ENCODE peak calls at places on chromosome 22, in eight cellular contexts. T, K, Z, D, X, F, Q and G are unnamed samples.
A peak's percentile ranks its signal among the peaks of the same experiment; 100 is the strongest.

GRCh38 chr22:22057617-22058378 is 75.2 kb upstream of the TOP3B start:
- DNase-seq in Z (no peak), D (no peak), Q (no peak), F (no peak), X (no peak), T (no peak), K (no peak), G (no peak)

GRCh38 chr22:37674951-37675929 is at the start of gene LGALS1:
- DNase-seq in K (peak; percentile 82), Z (peak; percentile 91), X (peak; percentile 64), Q (peak; percentile 75), F (peak; percentile 77), D (peak; percentile 83), T (peak; percentile 92), G (peak; percentile 70)

GRCh38 chr22:36386351-36386899 is 1.3 kb downstream of the MYH9 start:
- DNase-seq in Q (no peak), T (no peak), F (no peak), K (peak; percentile 15), D (no peak), X (no peak), Z (no peak), G (peak; percentile 42)

GRCh38 chr22:46473021-46473779 is 64.2 kb downstream of the CELSR1 start:
- DNase-seq in T (no peak), X (no peak), D (no peak), K (no peak), F (no peak), Q (no peak), Z (no peak), G (no peak)

GRCh38 chr22:50420015-50420414 is 54.8 kb downstream of the SBF1 start:
- DNase-seq in Q (no peak), X (no peak), D (no peak), Z (no peak), F (no peak), T (no peak), K (no peak), G (no peak)

GRCh38 chr22:41915035-41915782 is at the start of gene SHISA8:
- DNase-seq in Q (peak; percentile 45), F (no peak), K (no peak), X (peak; percentile 66), D (peak; percentile 21), T (no peak), Z (no peak), G (no peak)

GRCh38 chr22:47307326-47307725 is 544.9 kb downstream of the TBC1D22A start:
- DNase-seq in Z (no peak), K (no peak), T (no peak), F (no peak), Q (no peak), D (no peak), X (no peak), G (no peak)

GRCh38 chr22:22666307-22667091 is 22.1 kb downstream of the GGTLC2 start:
- DNase-seq in T (no peak), D (peak; percentile 7), F (no peak), Z (no peak), K (no peak), Q (peak; percentile 9), X (peak; percentile 3), G (no peak)

GRCh38 chr22:37909756-37910155 is 3.7 kb downstream of the MICALL1 start:
- DNase-seq in Q (no peak), K (no peak), X (no peak), F (no peak), T (no peak), Z (no peak), D (no peak), G (no peak)

GRCh38 chr22:19065298-19065859 is 56.8 kb downstream of the DGCR2 start:
- DNase-seq in Q (no peak), Z (no peak), F (no peak), T (no peak), K (no peak), X (no peak), D (no peak), G (no peak)

GRCh38 chr22:31247726-31248125 is 35.6 kb downstream of the LIMK2 start:
- DNase-seq in T (no peak), F (no peak), Q (no peak), Z (no peak), X (no peak), K (no peak), D (no peak), G (no peak)

GRCh38 chr22:29722151-29722550 is 2.3 kb downstream of the CABP7 start:
- DNase-seq in X (no peak), K (no peak), Z (no peak), F (peak; percentile 50), D (no peak), T (no peak), Q (no peak), G (no peak)

GRCh38 chr22:24826710-24827285 is 20.8 kb downstream of the SGSM1 start:
- DNase-seq in X (no peak), F (no peak), T (no peak), K (no peak), Q (no peak), Z (no peak), D (no peak), G (no peak)

GRCh38 chr22:38941488-38941987 is 15.9 kb upstream of the APOBEC3A start:
- DNase-seq in Q (peak; percentile 74), Z (no peak), T (no peak), X (no peak), D (no peak), K (no peak), F (no peak), G (no peak)

GRCh38 chr22:33825761-33826160 is 94.5 kb downstream of the LARGE1 start:
- DNase-seq in T (no peak), K (no peak), Z (no peak), X (no peak), D (no peak), Q (no peak), F (no peak), G (no peak)

GRCh38 chr22:30435674-30436126 is 10.1 kb downstream of the MTFP1 start:
- DNase-seq in Q (peak; percentile 63), T (no peak), D (no peak), F (no peak), Z (no peak), X (peak; percentile 95), K (no peak), G (no peak)

GRCh38 chr22:44931077-44931540 is 78.7 kb downstream of the PHF21B start:
- DNase-seq in K (peak; percentile 13), Z (no peak), Q (no peak), F (peak; percentile 23), X (no peak), T (no peak), D (no peak), G (peak; percentile 28)

GRCh38 chr22:49733631-49734030 is 94.0 kb downstream of the BRD1 start:
- DNase-seq in Z (no peak), K (no peak), F (no peak), D (no peak), T (no peak), X (no peak), Q (no peak), G (no peak)

GRCh38 chr22:46373838-46374662 is 38.5 kb downstream of the TRMU start:
- DNase-seq in Z (no peak), Q (no peak), X (peak; percentile 40), D (no peak), F (no peak), K (no peak), T (no peak), G (no peak)

GRCh38 chr22:30238661-30239420 is 7.7 kb downstream of the LIF start:
- DNase-seq in X (no peak), D (no peak), Z (no peak), K (no peak), F (peak; percentile 56), Q (no peak), T (peak; percentile 54), G (no peak)

GRCh38 chr22:23166038-23166831 is 14.1 kb upstream of the BCR start:
- DNase-seq in F (no peak), D (no peak), Q (no peak), Z (no peak), X (no peak), K (no peak), T (no peak), G (no peak)

GRCh38 chr22:48678171-48679135 is 1149.2 kb downstream of the BRD1 start:
- DNase-seq in Q (no peak), T (no peak), Z (no peak), X (no peak), F (no peak), K (no peak), D (no peak), G (no peak)

GRCh38 chr22:23836692-23837495 is 1.9 kb downstream of the DERL3 start:
- DNase-seq in Q (no peak), D (no peak), K (no peak), X (no peak), Z (no peak), T (no peak), F (no peak), G (no peak)

GRCh38 chr22:36640106-36640672 is 63.4 kb downstream of the CACNG2 start:
- DNase-seq in D (peak; percentile 22), T (no peak), X (no peak), Z (no peak), Q (no peak), F (no peak), K (no peak), G (no peak)

GRCh38 chr22:18110194-18110943 is at the start of gene TUBA8:
- DNase-seq in Q (no peak), F (no peak), D (no peak), T (no peak), X (no peak), Z (no peak), K (no peak), G (peak; percentile 49)

GRCh38 chr22:20979940-20980453 is 2.1 kb upstream of the LZTR1 start:
- DNase-seq in T (no peak), K (no peak), D (no peak), Q (no peak), Z (no peak), F (no peak), X (no peak), G (no peak)

GRCh38 chr22:17085277-17086091 is 684 bp downstream of the IL17RA start:
- DNase-seq in F (no peak), D (no peak), Z (no peak), K (no peak), Q (no peak), X (peak; percentile 12), T (no peak), G (no peak)

GRCh38 chr22:19931514-19931913 is 10.1 kb upstream of the COMT start:
- DNase-seq in Z (no peak), D (no peak), K (no peak), X (no peak), F (no peak), Q (no peak), T (no peak), G (no peak)

GRCh38 chr22:40510965-40511364 is 125.6 kb downstream of the MRTFA start:
- DNase-seq in T (no peak), F (no peak), X (no peak), D (peak; percentile 45), K (no peak), Z (no peak), Q (no peak), G (no peak)